ENCODE peak calls at places on chromosomes 7 and 10, in five cellular contexts. B is choroid plexus epithelial cell, C is NB4, U is natural killer cell, I is GM12865. A is an unnamed sample.

GRCh38 chr7:42414028-42414427 is 177.0 kb upstream of the GLI3 start:
- DNase-seq in I (no peak), C (no peak), B (no peak), U (no peak), A (no peak)

GRCh38 chr7:110960811-110961210 is 130.1 kb upstream of the LRRN3 start:
- DNase-seq in U (no peak), B (peak; percentile 25), I (no peak), C (no peak), A (no peak)

GRCh38 chr10:98446121-98446655 is 547 bp downstream of the HPS1 start:
- DNase-seq in U (peak; percentile 41), I (peak; percentile 47), C (peak; percentile 52), B (peak; percentile 37), A (no peak)

GRCh38 chr7:7519528-7519927 is 16.1 kb downstream of the COL28A1 start:
- DNase-seq in C (no peak), I (no peak), B (no peak), U (no peak), A (no peak)

GRCh38 chr7:75617634-75618234 is 121.0 kb downstream of the HIP1 start:
- DNase-seq in U (peak; percentile 67), C (peak; percentile 100), B (peak; percentile 50), I (peak; percentile 70), A (peak; percentile 98)

GRCh38 chr10:117768333-117769045 is 225.9 kb downstream of the EMX2 start:
- DNase-seq in B (no peak), U (no peak), C (no peak), I (no peak), A (no peak)

GRCh38 chr7:15687645-15688025 is 1.2 kb upstream of the MEOX2 start:
- DNase-seq in C (no peak), U (no peak), B (no peak), I (no peak), A (no peak)

GRCh38 chr7:4733936-4734528 is 41.4 kb upstream of the AP5Z1 start:
- DNase-seq in B (no peak), I (no peak), U (no peak), C (no peak), A (no peak)

GRCh38 chr10:64369885-64370773 is 848.9 kb downstream of the REEP3 start:
- DNase-seq in B (no peak), U (no peak), I (no peak), C (no peak), A (no peak)

GRCh38 chr10:11724938-11725776 is 17.0 kb upstream of the ECHDC3 start:
- DNase-seq in C (peak; percentile 54), U (no peak), B (peak; percentile 90), I (peak; percentile 88), A (peak; percentile 8)

GRCh38 chr7:44595934-44596635 is 10.3 kb upstream of the OGDH start:
- DNase-seq in C (no peak), I (no peak), B (peak; percentile 38), U (no peak), A (no peak)

GRCh38 chr7:137454169-137455166 is 110.9 kb upstream of the PTN start:
- DNase-seq in B (peak; percentile 93), C (peak; percentile 52), I (peak; percentile 32), U (no peak), A (no peak)

DNA sequence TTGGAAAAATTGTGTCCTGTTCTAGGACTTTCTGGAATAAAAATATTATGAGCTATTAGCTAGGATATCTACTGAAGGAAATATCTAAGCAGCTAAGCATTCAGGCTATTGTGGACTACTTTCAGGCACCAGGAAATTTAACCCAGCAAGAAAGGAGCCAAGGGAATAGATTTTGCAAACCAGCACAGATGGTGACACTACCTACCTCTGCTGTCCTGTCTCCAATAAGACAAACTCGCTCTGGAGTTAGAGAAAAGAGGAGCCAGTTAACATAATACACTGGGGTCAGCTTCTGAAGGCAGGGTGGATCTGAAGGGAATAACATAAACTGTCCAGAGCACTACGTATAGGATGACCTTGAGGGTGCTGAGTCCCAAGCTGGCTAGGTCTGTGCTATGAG is 223.7 kb upstream of the PRSS58 start:
- DNase-seq in U (no peak), B (peak; percentile 34), C (peak; percentile 27), I (no peak), A (no peak)
- TF ChIP-seq CTCF in U (no peak), B (peak; percentile 52), C (peak; percentile 25), I (no peak), A (no peak)

GRCh38 chr10:77377678-77378352 is 259.8 kb downstream of the KCNMA1 start:
- DNase-seq in C (no peak), B (no peak), I (no peak), U (no peak), A (no peak)
- TF ChIP-seq CTCF in C (no peak), B (peak; percentile 3), I (no peak), U (no peak), A (no peak)

GRCh38 chr7:138979226-138979979 is 1.8 kb downstream of the KIAA1549 start:
- DNase-seq in I (peak; percentile 40), C (peak; percentile 60), U (no peak), B (peak; percentile 52), A (no peak)
- TF ChIP-seq CTCF in I (peak; percentile 22), C (no peak), U (no peak), B (peak; percentile 38), A (no peak)

GRCh38 chr10:69731184-69731583 is 70.5 kb upstream of the COL13A1 start:
- DNase-seq in C (no peak), U (no peak), B (peak; percentile 60), I (no peak), A (no peak)
- TF ChIP-seq CTCF in C (no peak), U (no peak), B (peak; percentile 34), I (no peak), A (no peak)

DNA sequence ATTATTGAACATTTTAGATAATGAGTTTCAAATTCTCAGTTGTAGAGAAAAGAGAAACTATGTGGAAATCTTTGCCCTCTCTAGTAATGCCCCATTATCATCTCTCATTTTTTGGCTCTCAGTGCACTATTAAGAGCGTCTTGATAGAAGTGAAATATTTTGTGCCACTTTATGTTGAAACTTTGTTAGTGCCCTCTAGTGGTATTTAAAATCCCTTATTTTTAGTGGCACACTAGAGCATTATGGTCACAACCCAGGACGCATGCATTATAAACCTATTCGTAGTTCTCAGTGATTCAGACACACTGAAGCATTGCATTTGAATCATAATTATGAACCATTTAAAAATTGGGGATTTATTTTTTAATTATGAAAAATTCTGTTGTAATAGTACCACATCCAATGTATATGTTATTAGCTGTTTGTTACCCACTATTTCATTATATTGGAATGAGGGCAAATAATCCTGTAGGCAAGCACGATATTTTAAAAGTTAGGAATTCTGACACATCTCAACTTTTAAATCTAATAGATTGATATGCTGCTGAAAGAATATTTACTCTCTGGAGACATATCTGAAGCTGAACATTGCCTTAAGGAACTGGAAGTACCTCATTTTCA is 21.9 kb downstream of the PDCD4 start:
- DNase-seq in U (no peak), B (peak; percentile 65), C (peak; percentile 69), I (peak; percentile 68), A (no peak)
- TF ChIP-seq CTCF in U (peak; percentile 69), B (peak; percentile 44), C (peak; percentile 42), I (peak; percentile 30), A (peak; percentile 69)

GRCh38 chr7:134446446-134446845 is 12.5 kb downstream of the AKR1B1 start:
- DNase-seq in B (no peak), U (no peak), I (no peak), C (no peak), A (no peak)

GRCh38 chr7:134444961-134445315 is 14.0 kb downstream of the AKR1B1 start:
- DNase-seq in B (peak; percentile 17), U (no peak), C (no peak), I (no peak), A (no peak)

GRCh38 chr7:134442441-134443220 is 16.3 kb downstream of the AKR1B1 start:
- DNase-seq in B (no peak), U (no peak), C (no peak), I (no peak), A (no peak)

GRCh38 chr7:134443396-134444070 is 15.4 kb downstream of the AKR1B1 start:
- DNase-seq in I (no peak), C (no peak), B (peak; percentile 58), U (no peak), A (no peak)

DNA sequence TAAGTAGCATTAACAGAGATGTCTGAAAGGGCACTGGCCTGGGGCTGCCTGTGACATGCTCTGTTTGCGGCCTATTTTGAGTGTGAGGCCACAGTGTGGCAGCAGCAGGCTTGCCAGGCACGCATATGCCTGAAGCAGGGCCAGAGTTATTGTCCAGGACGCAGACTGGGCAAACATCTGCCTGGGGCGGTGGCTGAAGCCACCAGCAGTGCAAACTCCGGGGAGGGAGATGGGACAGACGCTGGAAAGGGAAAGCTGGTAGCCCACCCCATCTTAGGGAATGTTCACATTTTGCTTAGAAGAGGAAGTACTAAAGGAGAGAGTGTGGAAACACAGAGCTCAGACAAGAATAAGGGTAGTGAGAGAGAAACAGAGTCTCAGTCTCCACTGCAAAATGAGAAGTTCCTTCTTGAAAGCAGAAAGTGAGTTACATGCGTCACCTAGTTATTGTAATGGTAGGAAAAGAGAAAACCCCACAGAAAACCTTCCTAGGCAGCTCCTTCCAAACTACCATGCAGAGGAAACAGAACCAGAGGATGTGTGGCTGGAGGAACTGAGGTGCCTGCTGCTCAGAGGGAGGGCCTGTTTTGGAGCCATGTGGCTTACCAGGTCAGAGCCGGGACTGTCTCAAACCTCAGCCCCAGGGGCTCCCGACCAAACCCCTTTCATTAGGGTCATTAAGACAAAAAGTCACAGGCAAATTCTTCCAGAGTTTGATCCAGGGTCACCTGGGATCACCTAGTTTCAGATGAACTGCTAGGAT is 14.5 kb downstream of the AKR1B1 start:
- DNase-seq in C (no peak), B (no peak), I (no peak), U (no peak), A (no peak)
- TF ChIP-seq CTCF in C (no peak), B (peak; percentile 21), I (no peak), U (no peak), A (no peak)

DNA sequence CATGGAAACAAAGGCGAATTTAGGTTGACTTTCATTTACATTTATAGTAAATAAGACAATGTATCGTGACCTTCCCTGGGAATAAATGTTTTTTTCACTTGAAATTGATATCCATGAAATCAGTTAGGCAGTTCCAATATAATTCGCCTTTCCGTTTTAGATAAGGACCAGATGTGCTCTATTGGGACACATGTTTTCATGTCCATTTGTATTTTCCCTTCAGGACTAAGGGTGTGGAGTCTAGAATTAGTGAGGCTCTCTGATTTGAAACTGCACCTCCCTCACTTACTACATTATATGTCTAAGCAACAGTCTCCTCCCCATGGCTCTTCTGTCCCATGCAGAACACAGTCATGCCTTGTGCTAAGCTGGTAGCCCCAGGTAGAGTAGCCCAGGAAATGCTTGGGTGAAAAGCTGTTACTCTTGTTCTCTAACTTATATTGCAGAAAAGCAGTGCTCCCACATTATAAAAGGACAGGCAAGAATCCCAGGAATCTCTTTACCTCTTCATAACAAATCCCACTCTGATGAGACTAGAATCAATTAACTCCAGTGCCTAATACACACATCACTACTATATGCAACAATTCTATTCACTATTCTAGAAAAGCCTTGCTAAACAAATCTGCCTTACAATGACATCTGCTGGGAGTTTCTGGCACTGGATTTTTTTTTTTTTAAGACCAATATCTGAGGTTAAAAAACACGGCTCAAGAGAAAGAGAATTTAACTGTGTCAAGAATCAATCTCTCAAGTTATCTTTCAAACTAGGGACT is 293.9 kb downstream of the SNX13 start:
- DNase-seq in C (peak; percentile 21), U (no peak), B (peak; percentile 81), I (no peak), A (no peak)
- TF ChIP-seq CTCF in C (no peak), U (no peak), B (peak; percentile 66), I (peak; percentile 6), A (no peak)